ENCODE peak calls at places on chromosomes 12 and 14, in four cellular contexts. O is K562, Z is HepG2, M is H1. A is an unnamed sample.

GRCh38 chr14:81927069-81927468 is 393.4 kb upstream of the SEL1L start:
- DNase-seq in O (no peak), Z (no peak), M (no peak), A (no peak)

GRCh38 chr14:69041783-69042182 is 62.7 kb upstream of the ACTN1 start:
- DNase-seq in O (no peak), Z (no peak), M (no peak), A (no peak)

GRCh38 chr14:104091927-104092771 is 6.6 kb downstream of the ASPG start:
- DNase-seq in O (no peak), Z (no peak), M (peak), A (no peak)

GRCh38 chr14:76995279-76996035 is 33.1 kb downstream of the IRF2BPL start:
- DNase-seq in O (no peak), Z (no peak), M (peak), A (no peak)

GRCh38 chr14:62209287-62209899 is 447.2 kb downstream of the SNAPC1 start:
- DNase-seq in O (no peak), Z (no peak), M (no peak), A (no peak)

GRCh38 chr12:53613821-53614220 is 12.4 kb downstream of the ATF7 start:
- DNase-seq in O (no peak), Z (no peak), M (no peak), A (no peak)

GRCh38 chr14:99704037-99704436 is 19.9 kb downstream of the CYP46A1 start:
- DNase-seq in O (no peak), Z (no peak), M (no peak), A (no peak)

GRCh38 chr12:3045494-3045893 is 31.7 kb upstream of the TSPAN9 start:
- DNase-seq in O (no peak), Z (no peak), M (no peak), A (no peak)

GRCh38 chr12:31057671-31058070 is 16.0 kb upstream of the DDX11 start:
- DNase-seq in O (no peak), Z (no peak), M (no peak), A (no peak)

GRCh38 chr12:10667581-10667980 is 6.3 kb downstream of the STYK1 start:
- DNase-seq in O (no peak), Z (no peak), M (no peak), A (no peak)

GRCh38 chr14:69135133-69135532 is 17.8 kb downstream of the DCAF5 start:
- DNase-seq in O (no peak), Z (no peak), M (no peak), A (no peak)

GRCh38 chr12:110279976-110280783 is 867 bp upstream of the ATP2A2 start:
- DNase-seq in O (peak), Z (no peak), M (peak), A (no peak)

GRCh38 chr12:27534060-27534764 is 10.2 kb downstream of the PPFIBP1 start:
- DNase-seq in O (no peak), Z (no peak), M (no peak), A (peak)

GRCh38 chr12:6367065-6367968 is 8.0 kb downstream of the SCNN1A start:
- DNase-seq in O (no peak), Z (peak), M (no peak), A (peak)

GRCh38 chr12:30796891-30797371 is 42.2 kb upstream of the CAPRIN2 start:
- DNase-seq in O (no peak), Z (no peak), M (peak), A (no peak)

GRCh38 chr14:54676822-54677708 is 110.1 kb downstream of the SAMD4A start:
- DNase-seq in O (no peak), Z (no peak), M (no peak), A (no peak)

GRCh38 chr12:112961074-112961473 is 17.2 kb upstream of the OAS2 start:
- DNase-seq in O (no peak), Z (no peak), M (no peak), A (no peak)

GRCh38 chr12:47767197-47767724 is 5.8 kb upstream of the SLC48A1 start:
- DNase-seq in O (peak), Z (peak), M (peak), A (no peak)

GRCh38 chr14:78697341-78697740 is 527.2 kb downstream of the NRXN3 start:
- DNase-seq in O (no peak), Z (peak), M (no peak), A (no peak)

GRCh38 chr14:74573421-74574091 is 38.5 kb downstream of the LTBP2 start:
- DNase-seq in O (no peak), Z (no peak), M (no peak), A (no peak)

GRCh38 chr14:74572829-74573360 is 39.1 kb downstream of the LTBP2 start:
- DNase-seq in O (no peak), Z (no peak), M (no peak), A (no peak)

GRCh38 chr14:74575507-74575906 is 36.5 kb downstream of the LTBP2 start:
- DNase-seq in O (no peak), Z (no peak), M (no peak), A (no peak)

GRCh38 chr14:74574706-74575105 is 37.3 kb downstream of the LTBP2 start:
- DNase-seq in O (no peak), Z (no peak), M (no peak), A (no peak)

DNA sequence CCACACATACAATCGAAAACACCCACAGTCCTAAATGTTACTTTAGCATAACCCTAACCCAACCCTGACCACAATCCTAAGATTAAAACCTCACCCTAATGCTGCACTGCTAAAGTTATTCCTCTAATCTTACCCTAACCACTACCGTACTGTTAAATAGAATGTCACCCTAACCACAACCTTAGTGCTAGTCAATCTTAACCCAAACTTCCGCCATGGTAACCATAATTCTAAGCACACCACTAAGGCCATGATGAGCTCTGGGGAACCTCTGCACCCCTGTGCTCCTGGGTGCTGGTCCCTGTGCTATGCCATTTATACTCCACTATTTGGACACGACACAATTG is 38.0 kb downstream of the LTBP2 start:
- DNase-seq in O (no peak), Z (no peak), M (no peak), A (no peak)
- TF ChIP-seq HDAC6 in O (no peak), Z (no peak), M (no peak), A (no peak)

DNA sequence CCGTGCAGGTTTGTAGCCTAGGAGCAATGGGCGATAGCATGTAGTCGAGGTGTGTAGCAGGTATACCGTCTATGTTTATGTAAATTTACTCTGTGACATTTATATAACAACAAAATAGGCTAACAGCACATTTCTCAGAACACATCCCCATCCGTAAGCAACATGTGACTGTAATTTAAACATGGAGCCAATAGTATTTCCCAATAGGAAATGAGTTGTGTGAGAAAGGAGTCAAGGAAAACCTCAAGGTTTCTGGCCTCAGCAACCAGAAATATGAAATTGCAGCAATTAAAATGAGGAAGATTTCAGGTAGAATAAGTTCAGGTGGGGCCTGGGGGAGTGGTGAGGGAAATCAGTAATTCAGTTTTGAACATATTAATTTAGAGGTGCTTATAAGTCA is 136.0 kb downstream of the MSRB3 start:
- DNase-seq in O (no peak), Z (no peak), M (no peak), A (no peak)
- TF ChIP-seq HDAC6 in O (no peak), Z (no peak), M (no peak), A (no peak)

DNA sequence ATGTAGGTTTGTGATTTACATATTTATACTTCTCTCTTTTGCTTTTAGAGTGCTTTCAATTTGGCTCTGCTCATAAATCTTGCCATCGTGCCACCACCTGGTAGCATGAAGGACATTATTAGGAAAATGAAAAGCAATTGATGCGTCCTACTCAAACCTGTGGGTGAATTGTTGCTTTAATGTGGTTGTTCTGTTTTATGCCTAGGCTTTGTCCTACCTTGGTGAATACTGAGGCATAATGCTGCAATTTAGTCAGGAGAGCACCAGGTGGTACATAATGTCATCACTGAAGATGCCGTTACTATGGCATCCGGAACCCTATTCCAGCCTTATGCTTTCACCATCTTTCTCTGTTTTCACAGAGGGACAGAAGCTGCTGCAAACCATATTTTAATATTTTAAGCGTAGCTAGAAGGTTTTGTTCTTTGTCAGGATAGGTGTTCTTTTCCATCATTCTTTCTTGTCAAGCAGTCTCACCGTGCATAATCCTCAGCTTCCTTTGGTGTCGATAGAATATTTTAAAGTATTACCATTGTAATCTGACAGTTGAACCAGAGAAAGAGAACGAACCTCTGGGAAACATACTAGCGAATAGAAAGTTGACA is 68.5 kb upstream of the PKP2 start:
- DNase-seq in O (no peak), Z (no peak), M (no peak), A (no peak)
- TF ChIP-seq HDAC6 in O (no peak), Z (no peak), M (no peak), A (no peak)

GRCh38 chr12:111296906-111297463 is 71.9 kb downstream of the PHETA1 start:
- DNase-seq in O (no peak), Z (no peak), M (no peak), A (no peak)

GRCh38 chr12:111303531-111303930 is 65.4 kb downstream of the PHETA1 start:
- DNase-seq in O (no peak), Z (no peak), M (no peak), A (no peak)

GRCh38 chr12:111297703-111298426 is 71.0 kb downstream of the PHETA1 start:
- DNase-seq in O (no peak), Z (no peak), M (no peak), A (no peak)

GRCh38 chr12:111295176-111295575 is 73.7 kb downstream of the PHETA1 start:
- DNase-seq in O (no peak), Z (no peak), M (no peak), A (no peak)

DNA sequence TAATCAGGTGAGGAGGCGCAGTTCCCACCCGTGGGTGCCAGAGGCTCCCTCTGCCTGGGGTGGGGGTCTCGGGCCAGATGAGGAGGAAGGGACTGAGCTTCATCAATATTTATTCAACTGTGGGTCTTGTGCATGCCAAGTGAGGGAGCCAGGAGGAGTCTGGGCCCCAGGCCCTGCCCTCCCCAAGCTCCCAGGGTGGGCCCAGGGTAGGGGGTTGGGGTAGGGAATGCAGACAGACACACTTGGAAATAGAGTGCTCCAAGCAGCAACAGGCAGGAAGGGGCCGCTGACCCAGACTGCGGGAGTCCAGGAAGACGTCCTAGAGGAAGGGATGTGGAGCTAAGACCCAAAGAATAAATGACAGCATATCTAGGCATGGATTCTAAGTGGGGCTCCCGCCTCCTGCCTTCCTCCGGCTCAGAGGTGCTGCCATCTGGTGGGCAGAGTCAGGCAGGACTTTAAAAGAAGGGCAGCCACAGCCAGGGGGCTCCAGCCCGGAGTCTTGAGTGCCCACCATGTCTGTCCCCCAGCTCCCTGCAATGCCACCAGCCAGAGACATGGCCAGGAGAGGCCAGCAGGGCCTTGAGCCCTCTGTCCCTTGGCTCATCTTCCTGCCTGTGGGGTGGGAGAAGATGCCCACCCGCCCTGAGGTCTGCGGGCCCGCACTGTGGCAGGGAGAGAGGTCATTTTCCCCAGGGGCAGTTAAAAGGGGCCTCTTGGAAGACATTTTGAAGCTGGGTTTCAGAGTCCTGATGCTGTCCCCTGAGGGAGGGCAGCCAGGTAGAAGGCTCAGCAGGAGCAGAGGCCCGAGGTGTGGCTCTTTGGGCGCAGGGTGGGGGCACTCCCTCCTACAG is 70.1 kb downstream of the PHETA1 start:
- DNase-seq in O (peak), Z (peak), M (peak), A (no peak)
- TF ChIP-seq HDAC6 in O (no peak), Z (no peak), M (no peak), A (no peak)

GRCh38 chr12:46373303-46374182 is 970 bp upstream of the SLC38A2 start:
- DNase-seq in O (no peak), Z (peak), M (peak), A (no peak)

GRCh38 chr12:46374286-46374685 is 1.7 kb upstream of the SLC38A2 start:
- DNase-seq in O (no peak), Z (no peak), M (no peak), A (no peak)

GRCh38 chr12:46371718-46372130 is 849 bp downstream of the SLC38A2 start:
- DNase-seq in O (peak), Z (no peak), M (no peak), A (no peak)

GRCh38 chr12:46372131-46372851 is at the start of gene SLC38A2:
- DNase-seq in O (peak), Z (peak), M (no peak), A (no peak)

GRCh38 chr12:46372852-46373302 is 304 bp upstream of the SLC38A2 start:
- DNase-seq in O (peak), Z (no peak), M (peak), A (no peak)
- TF ChIP-seq HDAC6 in O (no peak), Z (no peak), M (no peak), A (no peak)

DNA sequence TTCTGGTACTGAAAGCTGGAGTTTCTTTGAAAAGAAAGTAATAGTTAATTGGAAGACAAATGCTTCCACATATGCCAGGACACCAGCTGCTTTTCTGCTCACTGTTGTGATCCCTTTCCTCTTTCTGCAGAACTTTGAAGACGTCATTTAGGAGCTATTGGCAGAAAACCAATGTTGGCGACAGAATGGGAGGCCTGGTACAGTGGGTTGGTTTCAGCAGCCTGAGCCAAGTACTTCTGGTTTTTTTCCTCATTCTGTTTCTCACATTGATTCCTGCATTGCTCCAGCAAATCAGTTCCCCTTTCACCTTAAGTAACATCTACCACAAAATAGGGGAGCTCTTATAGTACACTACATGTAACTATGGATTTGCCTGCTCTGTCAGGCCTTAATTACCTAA is 96.9 kb downstream of the FIGNL2 start:
- DNase-seq in O (no peak), Z (no peak), M (no peak), A (no peak)
- TF ChIP-seq HDAC6 in O (no peak), Z (no peak), M (no peak), A (no peak)

GRCh38 chr12:93572712-93573551 is 457 bp downstream of the SOCS2 start:
- DNase-seq in O (peak), Z (no peak), M (peak), A (no peak)
- TF ChIP-seq HDAC6 in O (no peak), Z (no peak), M (no peak), A (no peak)

GRCh38 chr12:51371295-51371953 is 19.8 kb downstream of the GALNT6 start:
- DNase-seq in O (no peak), Z (peak), M (no peak), A (no peak)
- TF ChIP-seq HDAC6 in O (no peak), Z (no peak), M (no peak), A (no peak)

A was measured in GM12878.